ENCODE peak calls at places on chromosomes 6 and 20, in seven cellular contexts. Z is effector memory CD4-positive, alpha-beta T cell; K is right cardiac atrium; C is neural progenitor cell; J is CD8-positive, alpha-beta memory T cell; B is lung; U is esophagus squamous epithelium. L is an unnamed sample. For H3K4me1, the result is how much of the 10 kb centered on the place peaks cover.

GRCh38 chr6:88683734-88684133 is 279.7 kb downstream of the RNGTT start:
- DNase-seq in C (no peak), U (no peak), Z (no peak), J (no peak), B (no peak), K (no peak), L (no peak)

GRCh38 chr6:53290547-53291510 is 57.9 kb downstream of the ELOVL5 start:
- DNase-seq in C (no peak), B (no peak), U (no peak), Z (no peak), K (no peak), J (no peak), L (no peak)

GRCh38 chr6:54980511-54981275 is 134.1 kb downstream of the FAM83B start:
- DNase-seq in K (no peak), B (no peak), C (no peak), U (no peak), Z (no peak), J (no peak), L (no peak)

GRCh38 chr20:18511566-18511965 is 3.8 kb downstream of the SEC23B start:
- DNase-seq in B (no peak), U (no peak), C (no peak), Z (no peak), K (no peak), J (no peak), L (no peak)

GRCh38 chr20:38303908-38304379 is at the start of gene BPI:
- DNase-seq in C (no peak), J (no peak), Z (no peak), K (peak), B (peak), U (no peak), L (no peak)

GRCh38 chr6:33592595-33593413 is 12.7 kb upstream of the BAK1 start:
- DNase-seq in C (peak), U (no peak), K (peak), Z (no peak), B (no peak), J (no peak), L (no peak)

GRCh38 chr20:17767624-17768023 is 67.9 kb downstream of the BANF2 start:
- DNase-seq in U (no peak), C (no peak), J (no peak), K (no peak), Z (no peak), B (no peak), L (no peak)

GRCh38 chr6:166989427-166990034 is 9.7 kb upstream of the CEP43 start:
- DNase-seq in J (no peak), K (no peak), Z (no peak), C (peak), B (no peak), U (no peak), L (no peak)

GRCh38 chr6:169211881-169212280 is 41.8 kb downstream of the THBS2 start:
- DNase-seq in Z (no peak), U (no peak), B (no peak), J (no peak), K (no peak), C (no peak), L (no peak)

GRCh38 chr6:131660195-131660594 is 23.1 kb downstream of the ENPP3 start:
- DNase-seq in Z (no peak), K (no peak), U (no peak), J (no peak), C (no peak), B (no peak), L (no peak)

GRCh38 chr6:14448246-14448645 is 330.7 kb downstream of the CD83 start:
- DNase-seq in J (no peak), C (no peak), Z (no peak), B (no peak), U (no peak), K (no peak), L (no peak)

GRCh38 chr6:100454571-100455229 is 10.0 kb downstream of the SIM1 start:
- DNase-seq in Z (no peak), C (no peak), B (no peak), U (no peak), K (no peak), J (no peak), L (no peak)

GRCh38 chr6:70520575-70520974 is 46.2 kb upstream of the SDHAF4 start:
- DNase-seq in B (no peak), K (no peak), U (no peak), Z (no peak), C (no peak), J (no peak), L (no peak)

GRCh38 chr6:33299237-33299944 is 649 bp upstream of the RGL2 start:
- DNase-seq in U (peak), J (peak), K (peak), B (peak), C (peak), Z (peak), L (no peak)

GRCh38 chr6:139472341-139473038 is 98.0 kb upstream of the CITED2 start:
- DNase-seq in C (no peak), U (no peak), B (no peak), Z (no peak), K (no peak), J (no peak), L (no peak)

GRCh38 chr20:20368414-20369352 is 779 bp downstream of the INSM1 start:
- DNase-seq in U (no peak), K (no peak), J (no peak), Z (no peak), B (no peak), C (peak), L (no peak)

GRCh38 chr6:65116326-65116725 is 590.7 kb downstream of the EYS start:
- DNase-seq in C (no peak), B (no peak), U (no peak), Z (no peak), K (no peak), J (no peak), L (no peak)

GRCh38 chr20:4375881-4376280 is 345.8 kb upstream of the PRND start:
- DNase-seq in K (peak), U (no peak), C (no peak), Z (no peak), J (no peak), B (no peak), L (no peak)

GRCh38 chr6:56515081-56515905 is 127.4 kb downstream of the DST start:
- DNase-seq in B (no peak), Z (no peak), U (no peak), K (no peak), J (no peak), C (no peak), L (no peak)

GRCh38 chr20:52799130-52799529 is 173.0 kb upstream of the TSHZ2 start:
- DNase-seq in C (no peak), K (no peak), B (no peak), U (no peak), J (no peak), Z (no peak), L (no peak)

GRCh38 chr6:106273087-106273486 is 52.5 kb downstream of the ATG5 start:
- DNase-seq in U (no peak), K (no peak), J (no peak), Z (no peak), B (no peak), C (no peak), L (no peak)

GRCh38 chr6:49606696-49607390 is 29.8 kb downstream of the RHAG start:
- DNase-seq in B (no peak), K (peak), J (no peak), U (no peak), C (peak), Z (no peak), L (no peak)
- H3K27ac ChIP-seq in B (no peak), K (no peak), J (no peak), U (no peak), C (no peak), Z (no peak), L (no peak)

DNA sequence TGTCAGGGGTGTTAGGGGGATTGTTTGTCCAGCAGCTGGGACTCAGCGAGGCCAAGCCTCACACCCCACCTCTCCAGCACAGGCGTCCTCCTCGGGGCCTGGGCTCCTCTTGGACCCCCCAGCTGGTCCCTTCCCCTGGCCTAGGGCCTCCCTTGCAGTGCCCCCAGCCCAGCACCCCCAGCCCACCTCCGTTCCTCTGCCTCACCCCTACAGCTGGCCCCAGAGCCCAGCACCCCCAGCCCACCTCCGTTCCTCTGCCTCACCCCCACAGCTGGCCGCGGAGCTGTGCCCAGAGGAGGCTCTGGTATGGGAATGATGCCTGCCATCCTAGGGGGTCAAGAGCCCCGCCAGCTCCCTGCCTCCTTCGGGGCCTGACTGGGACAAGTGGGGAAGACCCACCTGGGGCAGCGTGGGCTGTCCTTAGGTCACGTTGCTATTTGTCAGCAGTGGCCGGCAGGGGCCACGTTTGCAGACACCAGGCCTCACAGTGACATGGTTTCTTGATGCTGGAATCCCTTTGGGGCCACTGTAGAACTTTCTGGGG is 7.9 kb upstream of the COL20A1 start:
- DNase-seq in U (no peak), B (no peak), K (peak), J (no peak), C (no peak), Z (no peak), L (peak)
- H3K4me3 ChIP-seq in U (no peak), B (no peak), K (no peak), J (no peak), C (no peak), Z (peak), L (no peak)

GRCh38 chr6:150751296-150751695 is 114.2 kb upstream of the MTHFD1L start:
- DNase-seq in C (no peak), J (no peak), K (no peak), U (no peak), B (no peak), Z (no peak), L (no peak)
- H3K4me1 ChIP-seq in C (under half), J (under half), K (under half), U (under half), B (under half), Z (under half), L (under half)

DNA sequence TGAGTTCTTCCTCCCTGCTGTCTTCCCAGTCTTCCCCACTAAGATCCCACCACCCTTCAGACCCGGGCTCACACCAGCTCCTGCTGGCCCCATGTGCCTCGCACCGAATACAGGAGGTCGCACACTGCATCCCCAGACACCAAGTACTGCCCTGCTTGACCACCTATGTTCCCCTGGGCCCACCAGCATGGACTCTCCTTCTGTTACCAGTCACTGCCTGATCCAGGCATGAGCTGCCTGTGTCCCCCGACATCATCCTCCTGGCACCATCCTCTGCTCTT is 285.3 kb upstream of the TAB2 start:
- DNase-seq in Z (no peak), J (no peak), C (no peak), B (no peak), U (no peak), K (no peak), L (no peak)
- H3K27ac ChIP-seq in Z (peak), J (no peak), C (no peak), B (no peak), U (peak), K (no peak), L (peak)

GRCh38 chr6:135170238-135170637 is 10.9 kb upstream of the MYB start:
- DNase-seq in Z (no peak), K (no peak), C (no peak), J (no peak), U (no peak), B (no peak), L (no peak)
- H3K4me3 ChIP-seq in Z (no peak), K (no peak), C (no peak), J (no peak), U (no peak), B (no peak), L (no peak)

GRCh38 chr20:58208944-58209343 is 19.5 kb downstream of the ANKRD60 start:
- DNase-seq in U (no peak), C (peak), K (no peak), Z (no peak), J (no peak), B (no peak), L (no peak)
- H3K4me1 ChIP-seq in U (under half), C (under half), K (under half), Z (under half), J (under half), B (under half), L (under half)

GRCh38 chr20:34579191-34579661 is 20.7 kb downstream of the MAP1LC3A start:
- DNase-seq in C (no peak), J (no peak), K (peak), U (no peak), B (no peak), Z (no peak), L (peak)

GRCh38 chr20:34579936-34580587 is 21.5 kb downstream of the MAP1LC3A start:
- DNase-seq in K (no peak), U (no peak), C (no peak), Z (no peak), J (no peak), B (no peak), L (peak)

GRCh38 chr20:34578521-34579147 is 20.1 kb downstream of the MAP1LC3A start:
- DNase-seq in U (no peak), J (no peak), K (peak), Z (no peak), C (no peak), B (no peak), L (peak)

GRCh38 chr20:34575756-34576155 is 17.2 kb downstream of the MAP1LC3A start:
- DNase-seq in K (no peak), Z (no peak), U (no peak), B (no peak), J (no peak), C (no peak), L (peak)

GRCh38 chr20:34578040-34578439 is 19.5 kb downstream of the MAP1LC3A start:
- DNase-seq in Z (no peak), K (no peak), C (no peak), J (no peak), U (no peak), B (no peak), L (peak)
- H3K27ac ChIP-seq in Z (no peak), K (peak), C (no peak), J (no peak), U (peak), B (peak), L (no peak)

DNA sequence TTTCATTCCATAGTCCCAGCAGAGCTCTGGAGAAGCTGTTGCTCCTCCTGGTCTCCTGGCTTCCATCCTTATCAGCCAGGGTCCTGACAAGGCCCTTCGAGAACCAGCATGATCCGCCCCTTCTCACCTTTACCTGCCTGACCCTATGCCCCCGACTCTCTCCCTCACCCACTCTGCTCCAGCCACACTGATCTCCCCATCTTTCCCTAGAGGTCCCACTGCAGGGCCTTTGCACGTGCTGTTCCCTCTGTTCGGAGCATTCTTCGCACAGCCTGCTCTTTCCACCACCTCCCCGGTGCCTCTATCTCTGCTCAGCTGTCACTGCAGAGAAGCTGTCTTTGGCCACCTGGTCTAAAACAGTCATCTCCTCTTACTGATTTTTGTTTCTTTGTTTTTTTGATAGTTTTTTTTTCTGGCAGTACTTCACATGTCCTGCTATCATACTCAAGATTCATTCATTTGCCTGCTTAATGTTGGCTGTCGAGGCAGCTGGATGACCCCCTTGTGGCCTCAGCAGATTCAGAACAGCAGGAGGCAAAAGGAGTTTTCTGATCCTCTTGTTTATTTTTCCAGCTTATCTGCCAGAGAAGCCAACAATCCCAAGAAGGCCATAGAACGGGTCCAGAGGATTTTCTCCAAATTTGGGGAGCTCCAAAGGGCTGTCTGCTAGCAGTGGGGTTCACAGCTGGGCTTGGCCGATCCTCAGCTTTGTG is 1.6 kb upstream of the PTGIS start:
- DNase-seq in K (peak), J (no peak), C (peak), U (no peak), B (no peak), Z (no peak), L (peak)
- H3K4me3 ChIP-seq in K (no peak), J (no peak), C (no peak), U (no peak), B (no peak), Z (no peak), L (no peak)

GRCh38 chr6:90078513-90079289 is 184.4 kb downstream of the GJA10 start:
- DNase-seq in K (no peak), Z (peak), B (no peak), J (no peak), C (no peak), U (no peak), L (no peak)

GRCh38 chr6:90082847-90083246 is 188.6 kb downstream of the GJA10 start:
- DNase-seq in Z (no peak), U (no peak), K (no peak), J (no peak), C (no peak), B (no peak), L (no peak)

GRCh38 chr6:90079555-90080490 is 185.6 kb downstream of the GJA10 start:
- DNase-seq in C (no peak), J (no peak), B (no peak), U (no peak), Z (no peak), K (no peak), L (no peak)

GRCh38 chr6:90083891-90084290 is 189.6 kb downstream of the GJA10 start:
- DNase-seq in U (no peak), Z (no peak), B (no peak), J (no peak), K (no peak), C (no peak), L (no peak)

GRCh38 chr6:90080876-90081464 is 186.7 kb downstream of the GJA10 start:
- DNase-seq in K (no peak), Z (peak), U (no peak), C (no peak), B (no peak), J (peak), L (no peak)
- H3K4me1 ChIP-seq in K (under half), Z (under half), U (under half), C (under half), B (under half), J (half or more), L (under half)

GRCh38 chr6:41690541-41691330 is 44.7 kb downstream of the TFEB start:
- DNase-seq in B (no peak), K (no peak), J (no peak), C (no peak), Z (no peak), U (no peak), L (no peak)
- H3K27ac ChIP-seq in B (no peak), K (no peak), J (no peak), C (no peak), Z (no peak), U (no peak), L (no peak)